ENCODE peak calls at places on chromosome 18, in five cellular contexts. One of them, this sample, is unnamed.

GRCh38 chr18:48003426-48004349 is 73.2 kb upstream of the SMAD2 start:
- DNase-seq in bronchial epithelial cell: peak; percentile 62
- DNase-seq in transverse colon: peak; percentile 66
- DNase-seq in GM13977: no peak
- DNase-seq in GM12865: no peak
- DNase-seq in this sample: peak; percentile 50

GRCh38 chr18:59267511-59268126 is 5.6 kb downstream of the RAX start:
- DNase-seq in GM12865: no peak
- DNase-seq in bronchial epithelial cell: no peak
- DNase-seq in GM13977: peak; percentile 40
- DNase-seq in transverse colon: no peak
- DNase-seq in this sample: peak; percentile 23

GRCh38 chr18:47558110-47558750 is 306.8 kb upstream of the SKOR2 start:
- DNase-seq in transverse colon: no peak
- DNase-seq in GM13977: no peak
- DNase-seq in bronchial epithelial cell: no peak
- DNase-seq in GM12865: peak; percentile 3
- DNase-seq in this sample: no peak

GRCh38 chr18:32326450-32327309 is 136.8 kb downstream of the MEP1B start:
- DNase-seq in GM12865: no peak
- DNase-seq in transverse colon: no peak
- DNase-seq in bronchial epithelial cell: no peak
- DNase-seq in GM13977: no peak
- DNase-seq in this sample: no peak

GRCh38 chr18:6950641-6951040 is 167.0 kb downstream of the LAMA1 start:
- DNase-seq in GM12865: no peak
- DNase-seq in GM13977: no peak
- DNase-seq in bronchial epithelial cell: no peak
- DNase-seq in transverse colon: no peak
- DNase-seq in this sample: no peak

GRCh38 chr18:24500766-24501165 is 40.3 kb downstream of the HRH4 start:
- DNase-seq in bronchial epithelial cell: no peak
- DNase-seq in GM12865: no peak
- DNase-seq in GM13977: no peak
- DNase-seq in transverse colon: no peak
- DNase-seq in this sample: no peak

GRCh38 chr18:58264846-58265245 is 220.8 kb downstream of the NEDD4L start:
- DNase-seq in bronchial epithelial cell: no peak
- DNase-seq in transverse colon: no peak
- DNase-seq in GM13977: no peak
- DNase-seq in GM12865: no peak
- DNase-seq in this sample: no peak

GRCh38 chr18:46340716-46341115 is 236.5 kb downstream of the HAUS1 start:
- DNase-seq in GM13977: no peak
- DNase-seq in bronchial epithelial cell: no peak
- DNase-seq in GM12865: no peak
- DNase-seq in transverse colon: no peak
- DNase-seq in this sample: no peak

GRCh38 chr18:27075828-27076227 is 109.3 kb downstream of the CHST9 start:
- DNase-seq in bronchial epithelial cell: no peak
- DNase-seq in transverse colon: no peak
- DNase-seq in GM13977: no peak
- DNase-seq in GM12865: no peak
- DNase-seq in this sample: no peak

GRCh38 chr18:73807551-73808192 is 340.0 kb downstream of the FBXO15 start:
- DNase-seq in GM12865: no peak
- DNase-seq in transverse colon: no peak
- DNase-seq in GM13977: no peak
- DNase-seq in bronchial epithelial cell: no peak
- DNase-seq in this sample: no peak

GRCh38 chr18:42614619-42615293 is 500.7 kb downstream of the RIT2 start:
- DNase-seq in GM13977: no peak
- DNase-seq in transverse colon: no peak
- DNase-seq in bronchial epithelial cell: no peak
- DNase-seq in GM12865: no peak
- DNase-seq in this sample: no peak

GRCh38 chr18:76691800-76692199 is 130.6 kb upstream of the ZNF236 start:
- DNase-seq in GM12865: no peak
- DNase-seq in bronchial epithelial cell: peak; percentile 16
- DNase-seq in GM13977: no peak
- DNase-seq in transverse colon: no peak
- DNase-seq in this sample: no peak

GRCh38 chr18:24862225-24862893 is 401.9 kb downstream of the HRH4 start:
- DNase-seq in bronchial epithelial cell: no peak
- DNase-seq in transverse colon: no peak
- DNase-seq in GM13977: no peak
- DNase-seq in GM12865: no peak
- DNase-seq in this sample: no peak

GRCh38 chr18:47929681-47930085 is 776 bp downstream of the SMAD2 start:
- DNase-seq in GM12865: no peak
- DNase-seq in bronchial epithelial cell: peak; percentile 57
- DNase-seq in transverse colon: no peak
- DNase-seq in GM13977: no peak
- DNase-seq in this sample: no peak

GRCh38 chr18:58558514-58558913 is 70.4 kb downstream of the ALPK2 start:
- DNase-seq in transverse colon: no peak
- DNase-seq in GM12865: peak; percentile 65
- DNase-seq in GM13977: no peak
- DNase-seq in bronchial epithelial cell: no peak
- DNase-seq in this sample: no peak

GRCh38 chr18:49467599-49467998 is 7.2 kb upstream of the DYM start:
- DNase-seq in transverse colon: no peak
- DNase-seq in GM12865: no peak
- DNase-seq in bronchial epithelial cell: no peak
- DNase-seq in GM13977: no peak
- DNase-seq in this sample: no peak
- TF ChIP-seq CTCF in transverse colon: no peak
- TF ChIP-seq CTCF in GM12865: no peak
- TF ChIP-seq CTCF in bronchial epithelial cell: no peak
- TF ChIP-seq CTCF in GM13977: no peak
- TF ChIP-seq CTCF in this sample: no peak

DNA sequence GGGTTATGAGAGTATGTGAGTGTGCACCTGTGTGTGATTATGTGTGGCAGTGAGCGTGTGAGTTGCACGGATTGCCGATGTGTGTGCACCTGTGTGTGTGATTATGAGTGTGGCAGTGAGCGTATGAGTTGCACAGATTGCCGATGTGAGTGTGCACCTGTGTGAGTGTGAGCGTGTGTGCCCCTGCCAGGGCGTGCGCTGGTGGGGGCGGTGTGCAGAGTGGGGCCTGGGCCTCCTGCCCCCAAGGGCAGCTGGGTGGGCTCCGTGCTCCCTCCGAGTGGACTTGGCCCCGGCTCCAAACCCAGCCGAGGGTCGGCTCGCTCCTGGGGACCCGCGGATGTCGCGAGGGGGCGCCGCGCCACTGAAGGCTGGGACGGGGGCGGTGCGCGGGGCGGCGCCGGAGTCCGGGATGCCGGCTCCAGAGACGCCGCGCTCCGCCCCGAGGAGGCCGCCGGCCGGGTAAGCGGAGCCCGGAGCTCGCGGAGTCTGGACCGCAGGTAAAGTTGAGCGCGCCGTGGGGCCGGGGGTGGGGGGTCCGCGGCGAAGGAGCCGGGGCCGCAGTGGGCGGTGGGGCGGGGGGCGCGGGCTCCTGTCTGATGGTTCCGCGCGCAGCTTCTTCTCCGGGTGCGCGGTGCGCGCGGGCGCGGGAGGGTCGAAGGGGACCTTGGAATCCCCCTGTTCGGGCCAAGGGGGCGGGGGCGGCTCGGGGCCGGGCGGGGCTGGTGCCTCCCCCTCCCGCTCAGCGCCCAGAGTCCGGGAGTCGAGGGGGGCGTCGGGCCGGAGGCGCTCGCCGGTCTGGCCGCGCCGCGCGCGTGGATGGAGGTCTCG is at the start of gene KCNG2:
- DNase-seq in GM12865: peak; percentile 5
- DNase-seq in transverse colon: no peak
- DNase-seq in bronchial epithelial cell: no peak
- DNase-seq in GM13977: peak; percentile 88
- DNase-seq in this sample: peak; percentile 40
- TF ChIP-seq CTCF in GM12865: no peak
- TF ChIP-seq CTCF in transverse colon: no peak
- TF ChIP-seq CTCF in bronchial epithelial cell: peak; percentile 12
- TF ChIP-seq CTCF in GM13977: peak; percentile 58
- TF ChIP-seq CTCF in this sample: no peak

GRCh38 chr18:49247786-49248185 is 212.7 kb downstream of the DYM start:
- DNase-seq in GM12865: no peak
- DNase-seq in GM13977: no peak
- DNase-seq in bronchial epithelial cell: peak; percentile 25
- DNase-seq in transverse colon: no peak
- DNase-seq in this sample: no peak

GRCh38 chr18:49249523-49249922 is 210.9 kb downstream of the DYM start:
- DNase-seq in GM12865: no peak
- DNase-seq in transverse colon: no peak
- DNase-seq in GM13977: no peak
- DNase-seq in bronchial epithelial cell: peak; percentile 95
- DNase-seq in this sample: no peak

GRCh38 chr18:49251451-49251850 is 209.0 kb downstream of the DYM start:
- DNase-seq in bronchial epithelial cell: no peak
- DNase-seq in GM12865: no peak
- DNase-seq in transverse colon: no peak
- DNase-seq in GM13977: no peak
- DNase-seq in this sample: no peak

DNA sequence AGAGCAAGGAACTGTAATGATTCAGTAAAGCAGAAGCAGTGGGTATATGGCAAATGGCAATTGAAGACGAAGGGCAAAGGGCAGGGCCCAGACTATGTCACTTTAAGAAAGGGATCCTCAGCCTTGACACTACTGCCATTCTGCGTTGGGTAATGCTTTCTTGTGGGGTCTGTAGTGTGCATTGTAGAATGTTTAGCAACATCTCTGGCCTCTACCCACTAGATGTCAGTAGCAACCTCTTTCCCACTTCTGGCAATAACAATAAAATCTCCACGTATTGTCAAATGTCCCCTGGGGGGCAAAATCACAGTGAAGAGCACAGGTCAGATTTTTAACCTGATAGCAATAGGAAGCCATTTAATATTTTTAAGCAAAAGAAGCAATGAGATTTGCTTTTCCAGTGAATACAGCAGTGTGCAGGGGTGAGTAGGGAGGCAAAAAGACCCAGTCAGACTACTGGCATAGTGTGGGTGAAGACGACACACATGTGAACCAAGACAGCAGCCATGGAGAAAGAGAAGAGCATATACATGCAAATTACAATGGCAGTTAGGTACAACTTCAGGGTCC is 209.5 kb downstream of the DYM start:
- DNase-seq in GM12865: peak; percentile 18
- DNase-seq in bronchial epithelial cell: no peak
- DNase-seq in transverse colon: no peak
- DNase-seq in GM13977: no peak
- DNase-seq in this sample: no peak
- TF ChIP-seq CTCF in GM12865: peak; percentile 27
- TF ChIP-seq CTCF in bronchial epithelial cell: peak; percentile 18
- TF ChIP-seq CTCF in transverse colon: peak; percentile 28
- TF ChIP-seq CTCF in GM13977: peak; percentile 34
- TF ChIP-seq CTCF in this sample: no peak

DNA sequence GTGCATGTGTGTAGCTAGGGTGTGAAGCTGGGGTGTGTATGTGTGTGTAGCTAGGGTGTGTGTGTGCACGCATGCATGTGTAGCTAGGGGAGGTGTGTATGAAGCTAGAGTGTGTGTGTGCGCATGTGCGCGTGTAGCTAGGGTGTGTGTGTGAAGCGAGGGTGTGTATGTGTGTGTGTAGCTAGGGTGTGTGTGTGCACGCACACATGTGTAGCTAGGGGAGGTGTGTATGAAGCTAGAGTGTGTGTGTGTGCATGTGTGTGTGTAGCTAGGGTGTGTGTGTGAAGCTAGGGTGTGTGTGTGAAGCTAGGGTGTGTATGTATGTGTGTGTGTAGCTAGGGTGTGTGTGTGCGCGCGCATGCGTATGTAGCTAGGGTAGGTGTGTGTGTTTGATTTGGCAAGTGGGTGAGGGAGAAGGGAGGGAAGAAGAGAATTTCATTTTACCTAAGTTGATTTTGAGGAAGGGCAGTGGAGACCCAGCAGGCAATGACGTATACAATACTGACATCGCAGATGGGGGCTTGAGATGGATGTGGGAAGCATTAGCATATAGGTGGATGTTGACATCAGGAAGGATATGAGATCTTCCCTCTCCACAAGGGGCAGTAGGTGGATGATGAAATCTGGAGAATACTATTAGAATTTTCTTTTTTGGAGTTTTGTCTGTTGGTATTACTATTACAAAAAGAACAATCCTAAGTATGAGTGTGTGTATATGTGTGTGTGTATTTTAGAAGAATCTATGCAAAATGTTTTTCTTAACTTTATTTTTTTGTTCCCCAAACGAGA is 70.7 kb downstream of the PRELID3A start:
- DNase-seq in transverse colon: no peak
- DNase-seq in GM12865: no peak
- DNase-seq in bronchial epithelial cell: no peak
- DNase-seq in GM13977: no peak
- DNase-seq in this sample: no peak
- TF ChIP-seq CTCF in transverse colon: no peak
- TF ChIP-seq CTCF in GM12865: no peak
- TF ChIP-seq CTCF in bronchial epithelial cell: no peak
- TF ChIP-seq CTCF in GM13977: no peak
- TF ChIP-seq CTCF in this sample: no peak